ENCODE peak calls at places on chromosome 18, in ten cellular contexts. I is NCI-H1092, V is dermis blood vessel endothelial cell, N is kidney, K is thyroid gland, P is memory B cell, H is AG09309, T is AG04450, B is GM10248, U is nucleus accumbens. G is an unnamed sample.

GRCh38 chr18:22987547-22988182 is 54.5 kb downstream of the RBBP8 start:
- DNase-seq in I (no peak), V (no peak), N (no peak), K (no peak), P (no peak), H (no peak), T (no peak), B (no peak), U (no peak), G (no peak)

GRCh38 chr18:63254716-63255399 is 64.7 kb downstream of the BCL2 start:
- DNase-seq in I (no peak), V (no peak), N (no peak), K (no peak), P (no peak), H (no peak), T (no peak), B (no peak), U (no peak), G (no peak)

GRCh38 chr18:52588916-52589315 is 248.9 kb downstream of the DCC start:
- DNase-seq in I (no peak), V (no peak), N (no peak), K (no peak), P (no peak), H (no peak), T (peak), B (no peak), U (no peak), G (no peak)

GRCh38 chr18:48892146-48892855 is 58.5 kb downstream of the SMAD7 start:
- DNase-seq in I (no peak), V (no peak), N (no peak), K (no peak), P (no peak), H (no peak), T (no peak), B (no peak), U (no peak), G (no peak)

GRCh38 chr18:8745355-8746014 is 40.1 kb downstream of the MTCL1 start:
- DNase-seq in I (no peak), V (no peak), N (no peak), K (no peak), P (no peak), H (no peak), T (peak), B (no peak), U (no peak), G (no peak)

GRCh38 chr18:32455346-32455745 is 15.3 kb downstream of the GAREM1 start:
- DNase-seq in I (no peak), V (no peak), N (no peak), K (no peak), P (no peak), H (no peak), T (no peak), B (no peak), U (no peak), G (no peak)

GRCh38 chr18:42931501-42931900 is 184.0 kb downstream of the RIT2 start:
- DNase-seq in I (no peak), V (peak), N (no peak), K (no peak), P (no peak), H (no peak), T (no peak), B (no peak), U (no peak), G (no peak)

GRCh38 chr18:63627819-63628218 is 16.2 kb downstream of the SERPINB4 start:
- DNase-seq in I (no peak), V (no peak), N (no peak), K (no peak), P (no peak), H (no peak), T (no peak), B (no peak), U (no peak), G (no peak)

GRCh38 chr18:52869942-52870907 is 530.2 kb downstream of the DCC start:
- DNase-seq in I (peak), V (no peak), N (peak), K (no peak), P (no peak), H (no peak), T (no peak), B (no peak), U (no peak), G (no peak)

GRCh38 chr18:73462092-73462491 is 594.3 kb upstream of the NETO1 start:
- DNase-seq in I (no peak), V (peak), N (no peak), K (no peak), P (no peak), H (peak), T (peak), B (no peak), U (no peak), G (no peak)

G was measured in effector CD8-positive, alpha-beta T cell.